ENCODE peak calls at places on chromosomes 5 and 9, in eight cellular contexts. K is breast epithelium; S is epithelial cell of esophagus; H is choroid plexus epithelial cell; F is uterus; D is left ventricle myocardium inferior; T is fibroblast of lung; X is CD8-positive, alpha-beta T cell. G is an unnamed sample.
A peak's percentile ranks its signal among the peaks of the same experiment; 100 is the strongest.

GRCh38 chr5:37111426-37112382 is 137.5 kb downstream of the CPLANE1 start:
- DNase-seq in K (no peak), S (no peak), H (peak; percentile 48), F (no peak), D (no peak), T (no peak), X (no peak), G (no peak)

GRCh38 chr5:175688352-175689146 is 30.7 kb downstream of the HRH2 start:
- DNase-seq in K (no peak), S (no peak), H (no peak), F (no peak), D (no peak), T (no peak), X (no peak), G (no peak)

GRCh38 chr9:70421272-70422180 is 7.1 kb upstream of the KLF9 start:
- DNase-seq in K (peak; percentile 59), S (peak; percentile 15), H (peak; percentile 75), F (peak; percentile 48), D (no peak), T (peak; percentile 74), X (peak; percentile 46), G (no peak)

GRCh38 chr9:89593776-89594427 is 10.9 kb upstream of the GADD45G start:
- DNase-seq in K (no peak), S (peak; percentile 42), H (peak; percentile 69), F (no peak), D (peak; percentile 36), T (no peak), X (peak; percentile 61), G (no peak)

GRCh38 chr5:116848974-116849586 is 274.5 kb upstream of the SEMA6A start:
- DNase-seq in K (no peak), S (no peak), H (peak; percentile 17), F (no peak), D (no peak), T (no peak), X (no peak), G (no peak)

GRCh38 chr9:19926774-19927173 is 137.9 kb upstream of the SLC24A2 start:
- DNase-seq in K (no peak), S (no peak), H (no peak), F (no peak), D (no peak), T (no peak), X (no peak), G (no peak)

GRCh38 chr9:22469928-22470544 is 23.4 kb downstream of the DMRTA1 start:
- DNase-seq in K (no peak), S (peak; percentile 64), H (peak; percentile 55), F (no peak), D (no peak), T (peak; percentile 41), X (no peak), G (no peak)

GRCh38 chr5:139960723-139961383 is 82.2 kb downstream of the NRG2 start:
- DNase-seq in K (no peak), S (no peak), H (no peak), F (no peak), D (no peak), T (no peak), X (no peak), G (no peak)

GRCh38 chr5:174793684-174794328 is 69.4 kb downstream of the MSX2 start:
- DNase-seq in K (peak; percentile 40), S (peak; percentile 41), H (peak; percentile 67), F (peak; percentile 28), D (peak; percentile 47), T (peak; percentile 64), X (peak; percentile 41), G (no peak)

GRCh38 chr9:136901516-136902258 is 15.4 kb downstream of the TRAF2 start:
- DNase-seq in K (peak; percentile 68), S (peak; percentile 93), H (peak; percentile 59), F (peak; percentile 48), D (no peak), T (no peak), X (peak; percentile 73), G (peak; percentile 68)

GRCh38 chr9:129177791-129178578 is at the start of gene IER5L:
- DNase-seq in K (peak; percentile 97), S (peak; percentile 96), H (peak; percentile 98), F (peak; percentile 97), D (peak; percentile 95), T (peak; percentile 95), X (peak; percentile 93), G (peak; percentile 67)

GRCh38 chr9:97740848-97741821 is 44.0 kb upstream of the XPA start:
- DNase-seq in K (peak; percentile 37), S (peak; percentile 87), H (peak; percentile 23), F (peak; percentile 46), D (peak; percentile 65), T (peak; percentile 44), X (peak; percentile 25), G (no peak)
- H3K4me3 ChIP-seq in K (peak overlapping the region; percentile 65), S (no peak overlapping the region), H (peak overlapping the region; percentile 39), F (no peak overlapping the region), D (peak overlapping the region; percentile 65), T (no peak overlapping the region), X (peak overlapping the region; percentile 50), G (peak overlapping the region; percentile 25)

DNA sequence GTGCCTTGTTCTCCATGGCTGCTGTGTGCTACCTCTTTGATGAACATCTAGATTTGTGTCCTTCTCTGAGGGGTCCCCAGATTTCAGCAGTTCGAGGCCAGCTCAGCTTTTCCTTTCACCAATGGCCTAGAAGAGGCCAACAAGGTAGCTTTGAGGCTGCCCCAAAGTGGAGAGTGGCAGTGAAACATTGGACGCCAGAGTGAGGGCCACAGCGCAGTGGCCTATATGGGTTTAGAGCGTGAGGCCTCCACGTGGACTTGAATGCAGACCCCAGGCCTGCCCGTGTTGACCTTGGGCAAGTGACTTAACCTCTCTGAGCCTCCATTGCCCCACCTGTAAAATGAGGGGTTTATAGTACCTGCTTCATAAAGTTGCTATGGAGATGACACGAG is 11.8 kb downstream of the MYOZ3 start:
- DNase-seq in K (no peak), S (no peak), H (no peak), F (no peak), D (no peak), T (no peak), X (no peak), G (no peak)
- H3K4me3 ChIP-seq in K (peak overlapping the region; percentile 82), S (no peak overlapping the region), H (peak overlapping the region; percentile 56), F (no peak overlapping the region), D (peak overlapping the region; percentile 75), T (no peak overlapping the region), X (peak overlapping the region; percentile 69), G (no peak overlapping the region)

GRCh38 chr9:133866946-133867345 is 125.2 kb downstream of the VAV2 start:
- DNase-seq in K (no peak), S (no peak), H (no peak), F (no peak), D (no peak), T (no peak), X (no peak), G (no peak)

GRCh38 chr9:133873006-133873780 is 118.9 kb downstream of the VAV2 start:
- DNase-seq in K (no peak), S (peak; percentile 38), H (no peak), F (no peak), D (no peak), T (no peak), X (no peak), G (no peak)

GRCh38 chr9:133870598-133871595 is 121.2 kb downstream of the VAV2 start:
- DNase-seq in K (no peak), S (no peak), H (no peak), F (no peak), D (no peak), T (no peak), X (no peak), G (no peak)

GRCh38 chr9:133868203-133868602 is 123.9 kb downstream of the VAV2 start:
- DNase-seq in K (no peak), S (no peak), H (no peak), F (no peak), D (no peak), T (no peak), X (no peak), G (no peak)

GRCh38 chr9:133869674-133870419 is 122.3 kb downstream of the VAV2 start:
- DNase-seq in K (no peak), S (no peak), H (no peak), F (no peak), D (no peak), T (no peak), X (peak; percentile 17), G (no peak)
- H3K4me3 ChIP-seq in K (no peak overlapping the region), S (no peak overlapping the region), H (no peak overlapping the region), F (no peak overlapping the region), D (no peak overlapping the region), T (no peak overlapping the region), X (no peak overlapping the region), G (no peak overlapping the region)

GRCh38 chr5:55988979-55989612 is 5.7 kb downstream of the IL6ST start:
- DNase-seq in K (no peak), S (no peak), H (no peak), F (no peak), D (no peak), T (no peak), X (no peak), G (no peak)
- H3K4me3 ChIP-seq in K (peak overlapping the region; percentile 43), S (no peak overlapping the region), H (no peak overlapping the region), F (no peak overlapping the region), D (peak overlapping the region; percentile 30), T (peak overlapping the region; percentile 28), X (no peak overlapping the region), G (no peak overlapping the region)

GRCh38 chr5:168829922-168830417 is 250.8 kb upstream of the PANK3 start:
- DNase-seq in K (no peak), S (no peak), H (no peak), F (no peak), D (no peak), T (no peak), X (no peak), G (no peak)

GRCh38 chr5:168826292-168826725 is 247.1 kb upstream of the PANK3 start:
- DNase-seq in K (peak; percentile 35), S (peak; percentile 27), H (no peak), F (no peak), D (no peak), T (no peak), X (no peak), G (no peak)

GRCh38 chr5:168830833-168831232 is 251.7 kb upstream of the PANK3 start:
- DNase-seq in K (no peak), S (no peak), H (no peak), F (no peak), D (no peak), T (no peak), X (no peak), G (no peak)

GRCh38 chr5:168829044-168829443 is 249.9 kb upstream of the PANK3 start:
- DNase-seq in K (no peak), S (no peak), H (no peak), F (no peak), D (no peak), T (no peak), X (no peak), G (no peak)

DNA sequence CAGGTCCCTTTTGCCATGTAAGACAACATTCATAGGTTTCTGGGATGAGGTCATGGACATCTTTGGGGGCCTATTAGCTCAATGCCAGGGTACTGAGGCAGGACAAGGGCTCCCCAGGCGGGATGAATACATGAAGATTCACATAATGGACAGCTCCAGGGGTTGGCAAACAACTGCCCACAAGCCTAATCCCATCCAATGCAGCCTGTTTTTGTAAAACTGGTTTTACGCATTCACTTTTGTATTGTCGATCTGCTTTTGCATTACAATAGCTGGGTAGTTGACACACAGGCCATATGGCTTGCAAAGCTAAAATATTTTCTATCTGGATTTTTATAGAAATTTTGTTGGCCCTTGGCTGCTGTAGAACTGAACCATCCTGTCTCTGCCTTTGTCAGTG is 248.5 kb upstream of the PANK3 start:
- DNase-seq in K (no peak), S (no peak), H (no peak), F (no peak), D (no peak), T (no peak), X (no peak), G (no peak)
- H3K4me3 ChIP-seq in K (no peak overlapping the region), S (no peak overlapping the region), H (no peak overlapping the region), F (no peak overlapping the region), D (no peak overlapping the region), T (no peak overlapping the region), X (no peak overlapping the region), G (no peak overlapping the region)